ENCODE peak calls at places on chromosomes 11 and 22, in five cellular contexts. One of them, this sample, is unnamed.

GRCh38 chr11:2359557-2359956 is 17.6 kb upstream of the CD81 start:
- DNase-seq in fibroblast of lung: no peak
- DNase-seq in NCI-H2171 treated with DMSO at 0.1 percent for 48 hours: no peak
- DNase-seq in retinal pigment epithelial cell: no peak
- DNase-seq in EH: no peak
- DNase-seq in this sample: no peak

GRCh38 chr11:75582461-75582934 is 20.4 kb downstream of the SERPINH1 start:
- DNase-seq in fibroblast of lung: no peak
- DNase-seq in retinal pigment epithelial cell: no peak
- DNase-seq in NCI-H2171 treated with DMSO at 0.1 percent for 48 hours: no peak
- DNase-seq in EH: peak; percentile 33
- DNase-seq in this sample: no peak

GRCh38 chr11:129644326-129644725 is 171.3 kb upstream of the TMEM45B start:
- DNase-seq in retinal pigment epithelial cell: no peak
- DNase-seq in fibroblast of lung: peak; percentile 29
- DNase-seq in NCI-H2171 treated with DMSO at 0.1 percent for 48 hours: no peak
- DNase-seq in EH: no peak
- DNase-seq in this sample: no peak

GRCh38 chr11:122108192-122108799 is 7.7 kb downstream of the BLID start:
- DNase-seq in NCI-H2171 treated with DMSO at 0.1 percent for 48 hours: no peak
- DNase-seq in EH: peak; percentile 60
- DNase-seq in retinal pigment epithelial cell: no peak
- DNase-seq in fibroblast of lung: no peak
- DNase-seq in this sample: no peak

GRCh38 chr11:59187587-59187986 is 15.7 kb downstream of the DTX4 start:
- DNase-seq in fibroblast of lung: no peak
- DNase-seq in retinal pigment epithelial cell: no peak
- DNase-seq in EH: peak; percentile 48
- DNase-seq in NCI-H2171 treated with DMSO at 0.1 percent for 48 hours: no peak
- DNase-seq in this sample: peak; percentile 68

GRCh38 chr22:19057539-19057938 is 64.7 kb downstream of the DGCR2 start:
- DNase-seq in fibroblast of lung: no peak
- DNase-seq in EH: no peak
- DNase-seq in retinal pigment epithelial cell: no peak
- DNase-seq in NCI-H2171 treated with DMSO at 0.1 percent for 48 hours: no peak
- DNase-seq in this sample: no peak

GRCh38 chr11:1458340-1459218 is 28.0 kb downstream of the MOB2 start:
- DNase-seq in retinal pigment epithelial cell: peak; percentile 6
- DNase-seq in fibroblast of lung: peak; percentile 4
- DNase-seq in NCI-H2171 treated with DMSO at 0.1 percent for 48 hours: peak; percentile 75
- DNase-seq in EH: peak; percentile 22
- DNase-seq in this sample: no peak

GRCh38 chr11:26551186-26551801 is 20.8 kb downstream of the MUC15 start:
- DNase-seq in EH: no peak
- DNase-seq in NCI-H2171 treated with DMSO at 0.1 percent for 48 hours: peak; percentile 24
- DNase-seq in fibroblast of lung: peak; percentile 1
- DNase-seq in retinal pigment epithelial cell: no peak
- DNase-seq in this sample: no peak

GRCh38 chr22:38973289-38974169 is 8.6 kb upstream of the APOBEC3B start:
- DNase-seq in retinal pigment epithelial cell: no peak
- DNase-seq in EH: peak; percentile 23
- DNase-seq in NCI-H2171 treated with DMSO at 0.1 percent for 48 hours: peak; percentile 28
- DNase-seq in fibroblast of lung: peak; percentile 16
- DNase-seq in this sample: no peak

GRCh38 chr11:72584293-72584921 is 89.8 kb downstream of the PDE2A start:
- DNase-seq in retinal pigment epithelial cell: no peak
- DNase-seq in NCI-H2171 treated with DMSO at 0.1 percent for 48 hours: no peak
- DNase-seq in fibroblast of lung: peak; percentile 13
- DNase-seq in EH: peak; percentile 38
- DNase-seq in this sample: peak; percentile 49

GRCh38 chr22:37782340-37783168 is 25.2 kb upstream of the GCAT start:
- DNase-seq in EH: peak; percentile 97
- DNase-seq in retinal pigment epithelial cell: no peak
- DNase-seq in fibroblast of lung: peak; percentile 47
- DNase-seq in NCI-H2171 treated with DMSO at 0.1 percent for 48 hours: no peak
- DNase-seq in this sample: no peak

GRCh38 chr11:6703247-6704063 is 20.3 kb upstream of the MRPL17 start:
- DNase-seq in retinal pigment epithelial cell: no peak
- DNase-seq in fibroblast of lung: peak; percentile 58
- DNase-seq in EH: peak; percentile 85
- DNase-seq in NCI-H2171 treated with DMSO at 0.1 percent for 48 hours: peak; percentile 8
- DNase-seq in this sample: peak; percentile 21

GRCh38 chr11:33716236-33716635 is 15.6 kb upstream of the C11orf91 start:
- DNase-seq in NCI-H2171 treated with DMSO at 0.1 percent for 48 hours: no peak
- DNase-seq in retinal pigment epithelial cell: no peak
- DNase-seq in EH: peak; percentile 61
- DNase-seq in fibroblast of lung: peak; percentile 31
- DNase-seq in this sample: no peak

GRCh38 chr11:126007263-126007662 is 55.4 kb downstream of the CDON start:
- DNase-seq in EH: peak; percentile 65
- DNase-seq in NCI-H2171 treated with DMSO at 0.1 percent for 48 hours: no peak
- DNase-seq in fibroblast of lung: peak; percentile 74
- DNase-seq in retinal pigment epithelial cell: no peak
- DNase-seq in this sample: no peak

GRCh38 chr11:66126064-66126463 is 56.0 kb downstream of the PACS1 start:
- DNase-seq in EH: no peak
- DNase-seq in fibroblast of lung: no peak
- DNase-seq in NCI-H2171 treated with DMSO at 0.1 percent for 48 hours: no peak
- DNase-seq in retinal pigment epithelial cell: no peak
- DNase-seq in this sample: no peak

GRCh38 chr11:16738949-16739262 is 459 bp downstream of the C11orf58 start:
- DNase-seq in fibroblast of lung: no peak
- DNase-seq in EH: no peak
- DNase-seq in retinal pigment epithelial cell: no peak
- DNase-seq in NCI-H2171 treated with DMSO at 0.1 percent for 48 hours: no peak
- DNase-seq in this sample: no peak

GRCh38 chr11:71164186-71164585 is 88.2 kb downstream of the SHANK2 start:
- DNase-seq in fibroblast of lung: no peak
- DNase-seq in retinal pigment epithelial cell: no peak
- DNase-seq in NCI-H2171 treated with DMSO at 0.1 percent for 48 hours: no peak
- DNase-seq in EH: no peak
- DNase-seq in this sample: no peak

GRCh38 chr11:20013346-20014066 is 146.8 kb downstream of the DBX1 start:
- DNase-seq in NCI-H2171 treated with DMSO at 0.1 percent for 48 hours: peak; percentile 51
- DNase-seq in EH: no peak
- DNase-seq in fibroblast of lung: peak; percentile 38
- DNase-seq in retinal pigment epithelial cell: no peak
- DNase-seq in this sample: peak; percentile 55

GRCh38 chr11:67320011-67320410 is 16.7 kb downstream of the SSH3 start:
- DNase-seq in EH: peak; percentile 51
- DNase-seq in retinal pigment epithelial cell: no peak
- DNase-seq in NCI-H2171 treated with DMSO at 0.1 percent for 48 hours: no peak
- DNase-seq in fibroblast of lung: no peak
- DNase-seq in this sample: no peak

GRCh38 chr11:25068451-25068850 is 571.6 kb downstream of the LUZP2 start:
- DNase-seq in retinal pigment epithelial cell: no peak
- DNase-seq in fibroblast of lung: no peak
- DNase-seq in EH: no peak
- DNase-seq in NCI-H2171 treated with DMSO at 0.1 percent for 48 hours: no peak
- DNase-seq in this sample: no peak

GRCh38 chr22:47888807-47889206 is 1126.4 kb downstream of the TBC1D22A start:
- DNase-seq in retinal pigment epithelial cell: no peak
- DNase-seq in EH: no peak
- DNase-seq in fibroblast of lung: no peak
- DNase-seq in NCI-H2171 treated with DMSO at 0.1 percent for 48 hours: no peak
- DNase-seq in this sample: no peak

GRCh38 chr11:74633406-74634393 is 41.3 kb downstream of the POLD3 start:
- DNase-seq in NCI-H2171 treated with DMSO at 0.1 percent for 48 hours: no peak
- DNase-seq in fibroblast of lung: no peak
- DNase-seq in EH: no peak
- DNase-seq in retinal pigment epithelial cell: no peak
- DNase-seq in this sample: no peak

GRCh38 chr22:42207918-42208317 is 62.5 kb downstream of the TCF20 start:
- DNase-seq in fibroblast of lung: no peak
- DNase-seq in NCI-H2171 treated with DMSO at 0.1 percent for 48 hours: no peak
- DNase-seq in EH: no peak
- DNase-seq in retinal pigment epithelial cell: no peak
- DNase-seq in this sample: no peak

GRCh38 chr22:26679003-26679629 is 21.7 kb downstream of the MIAT start:
- DNase-seq in EH: peak; percentile 83
- DNase-seq in fibroblast of lung: peak; percentile 64
- DNase-seq in retinal pigment epithelial cell: no peak
- DNase-seq in NCI-H2171 treated with DMSO at 0.1 percent for 48 hours: peak; percentile 82
- DNase-seq in this sample: peak; percentile 24

GRCh38 chr11:64844330-64845124 is at the start of gene CDC42BPG:
- DNase-seq in EH: peak; percentile 69
- DNase-seq in retinal pigment epithelial cell: no peak
- DNase-seq in NCI-H2171 treated with DMSO at 0.1 percent for 48 hours: peak; percentile 80
- DNase-seq in fibroblast of lung: peak; percentile 53
- DNase-seq in this sample: no peak

GRCh38 chr11:114179234-114179941 is 116.8 kb upstream of the NNMT start:
- DNase-seq in EH: no peak
- DNase-seq in retinal pigment epithelial cell: no peak
- DNase-seq in NCI-H2171 treated with DMSO at 0.1 percent for 48 hours: no peak
- DNase-seq in fibroblast of lung: no peak
- DNase-seq in this sample: peak; percentile 97

GRCh38 chr11:84558085-84558905 is 1068.8 kb downstream of the DLG2 start:
- DNase-seq in retinal pigment epithelial cell: peak; percentile 14
- DNase-seq in NCI-H2171 treated with DMSO at 0.1 percent for 48 hours: peak; percentile 4
- DNase-seq in EH: peak; percentile 41
- DNase-seq in fibroblast of lung: peak; percentile 51
- DNase-seq in this sample: peak; percentile 14

GRCh38 chr11:114977596-114977995 is 299.3 kb downstream of the NXPE2 start:
- DNase-seq in retinal pigment epithelial cell: no peak
- DNase-seq in EH: no peak
- DNase-seq in fibroblast of lung: no peak
- DNase-seq in NCI-H2171 treated with DMSO at 0.1 percent for 48 hours: peak; percentile 95
- DNase-seq in this sample: no peak

GRCh38 chr22:26432619-26433311 is 3.7 kb downstream of the ASPHD2 start:
- DNase-seq in NCI-H2171 treated with DMSO at 0.1 percent for 48 hours: no peak
- DNase-seq in fibroblast of lung: no peak
- DNase-seq in retinal pigment epithelial cell: no peak
- DNase-seq in EH: no peak
- DNase-seq in this sample: no peak

GRCh38 chr11:72710278-72710677 is 36.1 kb upstream of the PDE2A start:
- DNase-seq in fibroblast of lung: no peak
- DNase-seq in EH: no peak
- DNase-seq in retinal pigment epithelial cell: no peak
- DNase-seq in NCI-H2171 treated with DMSO at 0.1 percent for 48 hours: no peak
- DNase-seq in this sample: no peak

GRCh38 chr11:44788536-44789227 is 61.9 kb downstream of the TSPAN18 start:
- DNase-seq in NCI-H2171 treated with DMSO at 0.1 percent for 48 hours: peak; percentile 31
- DNase-seq in retinal pigment epithelial cell: no peak
- DNase-seq in EH: peak; percentile 39
- DNase-seq in fibroblast of lung: peak; percentile 35
- DNase-seq in this sample: no peak

GRCh38 chr11:19769820-19770219 is 57.2 kb downstream of the NAV2 start:
- DNase-seq in retinal pigment epithelial cell: no peak
- DNase-seq in NCI-H2171 treated with DMSO at 0.1 percent for 48 hours: no peak
- DNase-seq in fibroblast of lung: peak; percentile 71
- DNase-seq in EH: peak; percentile 85
- DNase-seq in this sample: no peak

GRCh38 chr22:31490496-31490925 is 869 bp upstream of the EIF4ENIF1 start:
- DNase-seq in fibroblast of lung: peak; percentile 84
- DNase-seq in retinal pigment epithelial cell: peak; percentile 54
- DNase-seq in NCI-H2171 treated with DMSO at 0.1 percent for 48 hours: peak; percentile 33
- DNase-seq in EH: peak; percentile 82
- DNase-seq in this sample: peak; percentile 42